ENCODE peak calls at places on chromosome 4, in six cellular contexts. One of them, this sample, is unnamed.

GRCh38 chr4:152168960-152169616 is 366.8 kb downstream of the FBXW7 start:
- DNase-seq in GM23338: peak
- DNase-seq in A549: no peak
- DNase-seq in adrenal gland: no peak
- DNase-seq in mammary epithelial cell: no peak
- DNase-seq in OCI-LY7: no peak
- DNase-seq in this sample: no peak

GRCh38 chr4:84965558-84966381 is 720 bp downstream of the WDFY3 start:
- DNase-seq in OCI-LY7: no peak
- DNase-seq in A549: peak
- DNase-seq in GM23338: peak
- DNase-seq in mammary epithelial cell: peak
- DNase-seq in adrenal gland: peak
- DNase-seq in this sample: no peak

GRCh38 chr4:145521282-145521681 is 39.6 kb downstream of the SMAD1 start:
- DNase-seq in mammary epithelial cell: no peak
- DNase-seq in GM23338: no peak
- DNase-seq in OCI-LY7: no peak
- DNase-seq in adrenal gland: no peak
- DNase-seq in A549: no peak
- DNase-seq in this sample: no peak

GRCh38 chr4:147769386-147769785 is 37.5 kb downstream of the ARHGAP10 start:
- DNase-seq in mammary epithelial cell: peak
- DNase-seq in GM23338: no peak
- DNase-seq in adrenal gland: no peak
- DNase-seq in OCI-LY7: no peak
- DNase-seq in A549: no peak
- DNase-seq in this sample: no peak

GRCh38 chr4:168580228-168580627 is 83.4 kb downstream of the PALLD start:
- DNase-seq in A549: no peak
- DNase-seq in adrenal gland: no peak
- DNase-seq in mammary epithelial cell: no peak
- DNase-seq in GM23338: no peak
- DNase-seq in OCI-LY7: no peak
- DNase-seq in this sample: no peak

GRCh38 chr4:183094393-183095198 is 4.5 kb upstream of the WWC2 start:
- DNase-seq in OCI-LY7: no peak
- DNase-seq in mammary epithelial cell: peak
- DNase-seq in A549: no peak
- DNase-seq in GM23338: no peak
- DNase-seq in adrenal gland: no peak
- DNase-seq in this sample: no peak

GRCh38 chr4:84995386-84995785 is 28.9 kb upstream of the WDFY3 start:
- DNase-seq in adrenal gland: no peak
- DNase-seq in OCI-LY7: no peak
- DNase-seq in mammary epithelial cell: no peak
- DNase-seq in GM23338: no peak
- DNase-seq in A549: no peak
- DNase-seq in this sample: no peak

GRCh38 chr4:27790911-27791310 is 930.3 kb downstream of the STIM2 start:
- DNase-seq in adrenal gland: no peak
- DNase-seq in A549: no peak
- DNase-seq in GM23338: no peak
- DNase-seq in mammary epithelial cell: peak
- DNase-seq in OCI-LY7: no peak
- DNase-seq in this sample: no peak

GRCh38 chr4:152257601-152258066 is 278.3 kb downstream of the FBXW7 start:
- DNase-seq in adrenal gland: no peak
- DNase-seq in mammary epithelial cell: no peak
- DNase-seq in A549: no peak
- DNase-seq in GM23338: peak
- DNase-seq in OCI-LY7: no peak
- DNase-seq in this sample: no peak

GRCh38 chr4:114365591-114365990 is 233.0 kb upstream of the UGT8 start:
- DNase-seq in mammary epithelial cell: no peak
- DNase-seq in A549: no peak
- DNase-seq in OCI-LY7: no peak
- DNase-seq in adrenal gland: no peak
- DNase-seq in GM23338: no peak
- DNase-seq in this sample: no peak
- H3K4me3 ChIP-seq in mammary epithelial cell: no peak
- H3K4me3 ChIP-seq in A549: no peak
- H3K4me3 ChIP-seq in OCI-LY7: no peak
- H3K4me3 ChIP-seq in adrenal gland: no peak
- H3K4me3 ChIP-seq in GM23338: no peak
- H3K4me3 ChIP-seq in this sample: no peak

GRCh38 chr4:48018112-48018511 is 1.5 kb downstream of the NIPAL1 start:
- DNase-seq in mammary epithelial cell: no peak
- DNase-seq in GM23338: no peak
- DNase-seq in adrenal gland: no peak
- DNase-seq in A549: no peak
- DNase-seq in OCI-LY7: no peak
- DNase-seq in this sample: no peak
- H3K4me3 ChIP-seq in mammary epithelial cell: no peak
- H3K4me3 ChIP-seq in GM23338: peak
- H3K4me3 ChIP-seq in adrenal gland: no peak
- H3K4me3 ChIP-seq in A549: no peak
- H3K4me3 ChIP-seq in OCI-LY7: no peak
- H3K4me3 ChIP-seq in this sample: peak

GRCh38 chr4:113290666-113291065 is 241.2 kb downstream of the ANK2 start:
- DNase-seq in GM23338: no peak
- DNase-seq in A549: no peak
- DNase-seq in mammary epithelial cell: no peak
- DNase-seq in OCI-LY7: no peak
- DNase-seq in adrenal gland: no peak
- DNase-seq in this sample: no peak

GRCh38 chr4:113294910-113295309 is 245.5 kb downstream of the ANK2 start:
- DNase-seq in adrenal gland: no peak
- DNase-seq in GM23338: no peak
- DNase-seq in OCI-LY7: no peak
- DNase-seq in mammary epithelial cell: no peak
- DNase-seq in A549: no peak
- DNase-seq in this sample: no peak

GRCh38 chr4:113292371-113293042 is 243.1 kb downstream of the ANK2 start:
- DNase-seq in GM23338: peak
- DNase-seq in OCI-LY7: no peak
- DNase-seq in mammary epithelial cell: no peak
- DNase-seq in adrenal gland: no peak
- DNase-seq in A549: no peak
- DNase-seq in this sample: no peak

GRCh38 chr4:113293673-113294072 is 244.2 kb downstream of the ANK2 start:
- DNase-seq in A549: no peak
- DNase-seq in GM23338: peak
- DNase-seq in adrenal gland: no peak
- DNase-seq in mammary epithelial cell: no peak
- DNase-seq in OCI-LY7: no peak
- DNase-seq in this sample: no peak

DNA sequence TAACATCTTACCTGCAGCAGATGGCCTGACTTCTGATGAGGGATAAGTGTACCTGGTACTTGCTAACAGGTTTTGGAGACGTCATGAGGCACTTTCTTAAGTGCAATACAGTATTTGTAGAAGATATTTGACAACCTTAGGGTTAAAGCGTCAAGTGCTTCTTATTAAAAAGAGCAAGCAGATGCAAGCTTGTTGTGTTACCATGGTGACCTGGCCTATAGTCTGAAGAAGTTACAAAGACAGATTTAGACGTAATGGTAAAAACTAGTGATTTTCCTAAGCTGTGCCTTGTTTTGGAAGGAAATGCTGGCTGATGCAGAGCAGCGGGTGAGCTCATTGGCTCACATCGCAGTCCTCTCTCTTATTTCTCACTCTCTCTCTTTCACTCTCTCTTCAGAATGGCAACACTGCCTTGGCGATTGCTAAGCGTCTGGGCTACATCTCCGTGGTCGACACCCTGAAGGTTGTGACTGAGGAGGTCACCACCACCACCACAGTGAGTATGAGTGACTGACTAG is 243.6 kb downstream of the ANK2 start:
- DNase-seq in adrenal gland: no peak
- DNase-seq in A549: no peak
- DNase-seq in mammary epithelial cell: no peak
- DNase-seq in GM23338: peak
- DNase-seq in OCI-LY7: no peak
- DNase-seq in this sample: no peak
- H3K4me3 ChIP-seq in adrenal gland: no peak
- H3K4me3 ChIP-seq in A549: no peak
- H3K4me3 ChIP-seq in mammary epithelial cell: no peak
- H3K4me3 ChIP-seq in GM23338: peak
- H3K4me3 ChIP-seq in OCI-LY7: no peak
- H3K4me3 ChIP-seq in this sample: peak

GRCh38 chr4:94442251-94442650 is 9.5 kb upstream of the PDLIM5 start:
- DNase-seq in A549: no peak
- DNase-seq in OCI-LY7: no peak
- DNase-seq in GM23338: no peak
- DNase-seq in adrenal gland: no peak
- DNase-seq in mammary epithelial cell: no peak
- DNase-seq in this sample: no peak
- H3K4me3 ChIP-seq in A549: no peak
- H3K4me3 ChIP-seq in OCI-LY7: no peak
- H3K4me3 ChIP-seq in GM23338: no peak
- H3K4me3 ChIP-seq in adrenal gland: no peak
- H3K4me3 ChIP-seq in mammary epithelial cell: no peak
- H3K4me3 ChIP-seq in this sample: no peak

GRCh38 chr4:6270691-6271121 is 1.1 kb downstream of the WFS1 start:
- DNase-seq in adrenal gland: peak
- DNase-seq in GM23338: no peak
- DNase-seq in OCI-LY7: no peak
- DNase-seq in mammary epithelial cell: no peak
- DNase-seq in A549: no peak
- DNase-seq in this sample: no peak

GRCh38 chr4:6269651-6270511 is at the start of gene WFS1:
- DNase-seq in A549: peak
- DNase-seq in adrenal gland: peak
- DNase-seq in GM23338: peak
- DNase-seq in OCI-LY7: peak
- DNase-seq in mammary epithelial cell: peak
- DNase-seq in this sample: peak

GRCh38 chr4:6269400-6269650 is 325 bp upstream of the WFS1 start:
- DNase-seq in mammary epithelial cell: no peak
- DNase-seq in OCI-LY7: no peak
- DNase-seq in A549: no peak
- DNase-seq in adrenal gland: no peak
- DNase-seq in GM23338: no peak
- DNase-seq in this sample: no peak

GRCh38 chr4:6267573-6267972 is 2.1 kb upstream of the WFS1 start:
- DNase-seq in GM23338: no peak
- DNase-seq in OCI-LY7: peak
- DNase-seq in mammary epithelial cell: no peak
- DNase-seq in adrenal gland: no peak
- DNase-seq in A549: no peak
- DNase-seq in this sample: no peak

GRCh38 chr4:6268650-6269399 is 825 bp upstream of the WFS1 start:
- DNase-seq in GM23338: peak
- DNase-seq in A549: no peak
- DNase-seq in mammary epithelial cell: no peak
- DNase-seq in OCI-LY7: peak
- DNase-seq in adrenal gland: no peak
- DNase-seq in this sample: no peak
- H3K4me3 ChIP-seq in GM23338: peak
- H3K4me3 ChIP-seq in A549: peak
- H3K4me3 ChIP-seq in mammary epithelial cell: peak
- H3K4me3 ChIP-seq in OCI-LY7: peak
- H3K4me3 ChIP-seq in adrenal gland: peak
- H3K4me3 ChIP-seq in this sample: peak

DNA sequence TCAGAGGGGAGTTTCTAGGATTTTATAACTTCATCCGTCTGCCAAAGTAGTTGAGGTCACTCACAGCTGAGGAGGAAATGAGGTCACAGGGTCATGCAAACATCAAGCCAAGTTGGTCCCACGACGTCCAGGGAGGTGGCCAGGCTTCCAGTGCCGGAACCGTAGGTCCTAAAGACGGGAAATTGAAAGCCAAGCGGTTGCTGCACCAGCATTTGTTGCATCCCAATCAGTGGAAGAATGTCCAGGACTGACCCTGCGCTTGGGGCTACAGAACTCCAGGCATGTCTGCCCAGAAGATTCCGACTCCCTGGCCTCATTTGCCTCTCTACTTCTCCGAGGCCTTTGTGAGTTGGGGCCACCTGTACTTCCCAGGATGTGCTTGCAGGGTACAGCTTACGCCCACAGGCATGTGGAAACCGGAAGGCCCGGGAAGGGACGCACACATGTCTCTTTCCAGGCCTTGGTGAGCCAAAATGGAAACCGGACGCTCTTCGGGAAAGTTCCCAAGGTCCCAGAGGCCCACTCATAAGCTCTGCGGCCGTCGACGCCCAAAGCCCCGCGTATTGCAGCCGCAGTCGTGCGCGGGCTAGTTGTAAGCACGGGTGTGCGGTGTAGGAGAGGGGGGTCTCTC is 9.4 kb downstream of the PRDM8 start:
- DNase-seq in GM23338: peak
- DNase-seq in A549: no peak
- DNase-seq in OCI-LY7: no peak
- DNase-seq in mammary epithelial cell: no peak
- DNase-seq in adrenal gland: no peak
- DNase-seq in this sample: no peak
- H3K4me3 ChIP-seq in GM23338: peak
- H3K4me3 ChIP-seq in A549: no peak
- H3K4me3 ChIP-seq in OCI-LY7: no peak
- H3K4me3 ChIP-seq in mammary epithelial cell: no peak
- H3K4me3 ChIP-seq in adrenal gland: no peak
- H3K4me3 ChIP-seq in this sample: no peak

GRCh38 chr4:98659106-98659592 is 738 bp upstream of the TSPAN5 start:
- DNase-seq in adrenal gland: no peak
- DNase-seq in A549: peak
- DNase-seq in OCI-LY7: no peak
- DNase-seq in mammary epithelial cell: peak
- DNase-seq in GM23338: peak
- DNase-seq in this sample: no peak
- H3K4me3 ChIP-seq in adrenal gland: peak
- H3K4me3 ChIP-seq in A549: peak
- H3K4me3 ChIP-seq in OCI-LY7: no peak
- H3K4me3 ChIP-seq in mammary epithelial cell: peak
- H3K4me3 ChIP-seq in GM23338: peak
- H3K4me3 ChIP-seq in this sample: peak

GRCh38 chr4:158169516-158169915 is 3.3 kb downstream of the GASK1B start:
- DNase-seq in mammary epithelial cell: peak
- DNase-seq in OCI-LY7: no peak
- DNase-seq in adrenal gland: no peak
- DNase-seq in A549: no peak
- DNase-seq in GM23338: no peak
- DNase-seq in this sample: no peak
- H3K4me3 ChIP-seq in mammary epithelial cell: peak
- H3K4me3 ChIP-seq in OCI-LY7: no peak
- H3K4me3 ChIP-seq in adrenal gland: peak
- H3K4me3 ChIP-seq in A549: no peak
- H3K4me3 ChIP-seq in GM23338: no peak
- H3K4me3 ChIP-seq in this sample: peak

DNA sequence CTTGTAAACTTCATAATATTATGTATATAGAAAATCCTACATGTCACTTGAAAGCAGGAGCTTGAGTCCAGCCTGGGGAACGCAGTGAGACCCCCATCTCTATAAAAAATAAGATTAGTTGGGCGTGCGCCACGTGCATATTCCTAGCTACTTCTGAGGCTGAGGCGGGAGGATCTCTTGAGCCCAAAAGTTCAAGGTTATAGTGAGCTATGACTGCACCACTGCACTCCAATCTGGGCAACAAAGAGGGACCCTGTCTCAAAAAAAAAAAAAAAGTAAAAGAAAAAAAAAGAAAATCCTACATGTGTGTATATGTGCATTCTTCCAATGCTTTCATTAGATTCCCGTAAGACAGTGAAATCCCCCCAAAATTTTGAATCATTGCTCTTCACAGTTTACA is 1.7 kb downstream of the SEC31A start:
- DNase-seq in mammary epithelial cell: no peak
- DNase-seq in OCI-LY7: no peak
- DNase-seq in GM23338: no peak
- DNase-seq in adrenal gland: no peak
- DNase-seq in A549: no peak
- DNase-seq in this sample: no peak
- H3K4me3 ChIP-seq in mammary epithelial cell: peak
- H3K4me3 ChIP-seq in OCI-LY7: peak
- H3K4me3 ChIP-seq in GM23338: peak
- H3K4me3 ChIP-seq in adrenal gland: peak
- H3K4me3 ChIP-seq in A549: peak
- H3K4me3 ChIP-seq in this sample: peak

This sample was measured in vagina.